ENCODE peak calls at places on chromosomes 16 and 17, in six cellular contexts. N is prostate gland; M is upper lobe of right lung; I is left lung; Z is CD8-positive, alpha-beta T cell; V is gastrocnemius medialis. P is an unnamed sample. For H3K27me3, the result is how much of the 10 kb centered on the place peaks cover.

GRCh38 chr17:66691644-66692500 is 143.0 kb upstream of the CACNG5 start:
- DNase-seq in N (no peak), M (no peak), I (no peak), Z (no peak), V (no peak), P (no peak)

GRCh38 chr16:55809851-55810250 is 23.0 kb downstream of the CES1 start:
- DNase-seq in N (no peak), M (no peak), I (no peak), Z (no peak), V (no peak), P (no peak)

GRCh38 chr17:17036520-17036998 is 5.7 kb upstream of the MPRIP start:
- DNase-seq in N (no peak), M (peak), I (peak), Z (no peak), V (peak), P (no peak)

GRCh38 chr17:38706625-38707298 is 1.7 kb downstream of the MLLT6 start:
- DNase-seq in N (no peak), M (no peak), I (no peak), Z (no peak), V (no peak), P (no peak)

GRCh38 chr16:70750893-70751467 is 50.0 kb downstream of the VAC14 start:
- DNase-seq in N (no peak), M (peak), I (peak), Z (no peak), V (peak), P (no peak)

GRCh38 chr17:78665952-78666920 is 89.0 kb upstream of the DNAH17 start:
- DNase-seq in N (no peak), M (peak), I (peak), Z (no peak), V (peak), P (no peak)

GRCh38 chr17:66863820-66864219 is 28.9 kb downstream of the CACNG5 start:
- DNase-seq in N (no peak), M (no peak), I (no peak), Z (no peak), V (no peak), P (no peak)

GRCh38 chr16:4663756-4664465 is 29.5 kb upstream of the NUDT16L1 start:
- DNase-seq in N (no peak), M (peak), I (no peak), Z (no peak), V (peak), P (no peak)

GRCh38 chr16:57977418-57978069 is 6.6 kb upstream of the CNGB1 start:
- DNase-seq in N (no peak), M (no peak), I (peak), Z (no peak), V (no peak), P (no peak)

GRCh38 chr17:61660726-61661125 is 69.7 kb upstream of the NACA2 start:
- DNase-seq in N (no peak), M (no peak), I (no peak), Z (no peak), V (no peak), P (no peak)

GRCh38 chr17:8581002-8581658 is 49.4 kb downstream of the MYH10 start:
- DNase-seq in N (no peak), M (no peak), I (no peak), Z (no peak), V (no peak), P (no peak)

GRCh38 chr16:17106243-17106791 is 364.4 kb downstream of the XYLT1 start:
- DNase-seq in N (no peak), M (no peak), I (no peak), Z (no peak), V (no peak), P (no peak)

GRCh38 chr16:59773330-59773729 is 1039.2 kb upstream of the GOT2 start:
- DNase-seq in N (no peak), M (no peak), I (no peak), Z (no peak), V (no peak), P (no peak)

GRCh38 chr17:70084476-70084875 is 9.5 kb downstream of the KCNJ16 start:
- DNase-seq in N (no peak), M (no peak), I (no peak), Z (no peak), V (no peak), P (no peak)

GRCh38 chr16:48409839-48410610 is 24.8 kb upstream of the SIAH1 start:
- DNase-seq in N (no peak), M (no peak), I (no peak), Z (no peak), V (no peak), P (no peak)

GRCh38 chr17:50363217-50364060 is 9.5 kb downstream of the MRPL27 start:
- DNase-seq in N (no peak), M (no peak), I (no peak), Z (no peak), V (no peak), P (peak)

GRCh38 chr17:42055003-42055402 is 4.6 kb upstream of the C17orf113 start:
- DNase-seq in N (no peak), M (no peak), I (no peak), Z (no peak), V (no peak), P (no peak)

GRCh38 chr17:45282683-45283644 is 21.1 kb upstream of the SPATA32 start:
- DNase-seq in N (no peak), M (peak), I (peak), Z (no peak), V (peak), P (peak)

GRCh38 chr16:30351001-30351441 is 4.1 kb downstream of the CD2BP2 start:
- DNase-seq in N (no peak), M (no peak), I (no peak), Z (no peak), V (no peak), P (no peak)

GRCh38 chr17:65198653-65199382 is 61.6 kb downstream of the RGS9 start:
- DNase-seq in N (peak), M (no peak), I (no peak), Z (no peak), V (no peak), P (peak)

GRCh38 chr16:11389631-11390565 is 44.6 kb downstream of the RMI2 start:
- DNase-seq in N (no peak), M (no peak), I (peak), Z (no peak), V (no peak), P (no peak)

GRCh38 chr16:48609453-48610023 is 442 bp downstream of the N4BP1 start:
- DNase-seq in N (peak), M (peak), I (peak), Z (no peak), V (peak), P (peak)

GRCh38 chr17:81536299-81537290 is 8.4 kb downstream of the FSCN2 start:
- DNase-seq in N (no peak), M (no peak), I (peak), Z (no peak), V (no peak), P (no peak)

GRCh38 chr16:75340715-75341500 is 89.5 kb upstream of the BCAR1 start:
- DNase-seq in N (no peak), M (no peak), I (no peak), Z (no peak), V (no peak), P (no peak)

GRCh38 chr17:74878658-74879057 is 5.9 kb upstream of the FDXR start:
- DNase-seq in N (no peak), M (no peak), I (no peak), Z (no peak), V (no peak), P (no peak)

GRCh38 chr17:74883241-74883750 is 10.1 kb downstream of the FADS6 start:
- DNase-seq in N (no peak), M (no peak), I (no peak), Z (no peak), V (no peak), P (no peak)

GRCh38 chr17:74881073-74881472 is 8.3 kb upstream of the FDXR start:
- DNase-seq in N (no peak), M (no peak), I (no peak), Z (no peak), V (no peak), P (no peak)

GRCh38 chr17:74879308-74879707 is 6.5 kb upstream of the FDXR start:
- DNase-seq in N (no peak), M (no peak), I (no peak), Z (no peak), V (no peak), P (no peak)

GRCh38 chr17:74882517-74883240 is 9.9 kb upstream of the FDXR start:
- DNase-seq in N (no peak), M (no peak), I (no peak), Z (no peak), V (no peak), P (no peak)
- H3K27me3 ChIP-seq in N (under half), M (under half), I (half or more), Z (under half), V (under half), P (under half)

GRCh38 chr17:79769596-79770520 is 8.1 kb upstream of the CBX2 start:
- DNase-seq in N (no peak), M (peak), I (no peak), Z (no peak), V (no peak), P (no peak)
- H3K27me3 ChIP-seq in N (under half), M (under half), I (under half), Z (under half), V (under half), P (under half)

GRCh38 chr17:43905400-43905984 is 1.8 kb downstream of the MPP2 start:
- DNase-seq in N (no peak), M (no peak), I (no peak), Z (no peak), V (no peak), P (no peak)
- H3K27me3 ChIP-seq in N (under half), M (half or more), I (half or more), Z (under half), V (under half), P (under half)

GRCh38 chr16:89621698-89622409 is 8.4 kb downstream of the DPEP1 start:
- DNase-seq in N (no peak), M (no peak), I (no peak), Z (no peak), V (no peak), P (no peak)
- H3K27me3 ChIP-seq in N (under half), M (under half), I (under half), Z (under half), V (under half), P (under half)

DNA sequence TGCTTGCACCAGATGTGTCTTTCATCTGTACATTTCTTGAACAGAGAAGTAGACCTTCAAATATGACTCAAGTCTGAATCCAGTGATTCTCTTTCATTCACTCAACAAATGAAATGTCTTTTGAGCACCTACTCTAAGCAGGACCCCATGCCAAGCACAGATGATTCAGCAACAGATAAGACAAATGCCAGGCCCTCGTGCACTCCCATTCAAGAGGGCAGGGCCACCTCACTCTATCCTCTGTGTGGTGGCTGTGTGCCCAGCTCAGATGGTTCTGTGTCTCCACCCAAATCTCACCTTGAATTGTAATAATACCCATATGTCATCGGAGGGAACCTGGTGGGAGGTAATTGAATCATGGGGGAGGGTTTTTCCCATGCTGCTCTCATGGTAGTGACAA is 74.1 kb upstream of the NKD1 start:
- DNase-seq in N (no peak), M (no peak), I (no peak), Z (no peak), V (no peak), P (no peak)
- H3K27me3 ChIP-seq in N (under half), M (under half), I (under half), Z (under half), V (under half), P (under half)